ENCODE peak calls at places on chromosome 14, in five cellular contexts. One of them, this sample, is unnamed.

GRCh38 chr14:71166434-71166833 is 259.2 kb downstream of the PCNX1 start:
- DNase-seq in breast epithelium: peak
- DNase-seq in endothelial cell of umbilical vein: peak
- DNase-seq in HCT116: peak
- DNase-seq in prostate gland: no peak
- DNase-seq in this sample: peak

GRCh38 chr14:91575469-91576208 is 65.5 kb upstream of the PPP4R3A start:
- DNase-seq in breast epithelium: no peak
- DNase-seq in endothelial cell of umbilical vein: no peak
- DNase-seq in HCT116: no peak
- DNase-seq in prostate gland: no peak
- DNase-seq in this sample: no peak

GRCh38 chr14:103520657-103521437 is 1.8 kb downstream of the CKB start:
- DNase-seq in breast epithelium: peak
- DNase-seq in endothelial cell of umbilical vein: peak
- DNase-seq in HCT116: peak
- DNase-seq in prostate gland: peak
- DNase-seq in this sample: peak

GRCh38 chr14:37544407-37544806 is 50.6 kb downstream of the FOXA1 start:
- DNase-seq in breast epithelium: peak
- DNase-seq in endothelial cell of umbilical vein: no peak
- DNase-seq in HCT116: no peak
- DNase-seq in prostate gland: peak
- DNase-seq in this sample: no peak

GRCh38 chr14:69896080-69896479 is 16.9 kb downstream of the SMOC1 start:
- DNase-seq in breast epithelium: no peak
- DNase-seq in endothelial cell of umbilical vein: no peak
- DNase-seq in HCT116: no peak
- DNase-seq in prostate gland: no peak
- DNase-seq in this sample: no peak

GRCh38 chr14:60905930-60906329 is 74.9 kb downstream of the TRMT5 start:
- DNase-seq in breast epithelium: no peak
- DNase-seq in endothelial cell of umbilical vein: no peak
- DNase-seq in HCT116: no peak
- DNase-seq in prostate gland: no peak
- DNase-seq in this sample: no peak

GRCh38 chr14:82075566-82075965 is 541.9 kb upstream of the SEL1L start:
- DNase-seq in breast epithelium: no peak
- DNase-seq in endothelial cell of umbilical vein: no peak
- DNase-seq in HCT116: no peak
- DNase-seq in prostate gland: peak
- DNase-seq in this sample: no peak

GRCh38 chr14:69090187-69090789 is 62.6 kb downstream of the DCAF5 start:
- DNase-seq in breast epithelium: no peak
- DNase-seq in endothelial cell of umbilical vein: peak
- DNase-seq in HCT116: peak
- DNase-seq in prostate gland: peak
- DNase-seq in this sample: no peak

GRCh38 chr14:101731187-101732080 is 30.1 kb upstream of the PPP2R5C start:
- DNase-seq in breast epithelium: peak
- DNase-seq in endothelial cell of umbilical vein: peak
- DNase-seq in HCT116: peak
- DNase-seq in prostate gland: peak
- DNase-seq in this sample: peak

GRCh38 chr14:38210587-38211257 is 3.0 kb downstream of the SSTR1 start:
- DNase-seq in breast epithelium: no peak
- DNase-seq in endothelial cell of umbilical vein: peak
- DNase-seq in HCT116: no peak
- DNase-seq in prostate gland: no peak
- DNase-seq in this sample: peak

GRCh38 chr14:30243805-30244204 is 315.2 kb upstream of the G2E3 start:
- DNase-seq in breast epithelium: no peak
- DNase-seq in endothelial cell of umbilical vein: no peak
- DNase-seq in HCT116: no peak
- DNase-seq in prostate gland: no peak
- DNase-seq in this sample: no peak

GRCh38 chr14:20652996-20653975 is 11.8 kb upstream of the OR6S1 start:
- DNase-seq in breast epithelium: no peak
- DNase-seq in endothelial cell of umbilical vein: peak
- DNase-seq in HCT116: peak
- DNase-seq in prostate gland: no peak
- DNase-seq in this sample: no peak

GRCh38 chr14:61710853-61711817 is 15.8 kb downstream of the HIF1A start:
- DNase-seq in breast epithelium: no peak
- DNase-seq in endothelial cell of umbilical vein: peak
- DNase-seq in HCT116: no peak
- DNase-seq in prostate gland: peak
- DNase-seq in this sample: no peak

GRCh38 chr14:61517861-61518802 is 177.2 kb upstream of the HIF1A start:
- DNase-seq in breast epithelium: peak
- DNase-seq in endothelial cell of umbilical vein: peak
- DNase-seq in HCT116: no peak
- DNase-seq in prostate gland: peak
- DNase-seq in this sample: no peak

GRCh38 chr14:31441273-31442110 is 15.8 kb downstream of the DTD2 start:
- DNase-seq in breast epithelium: no peak
- DNase-seq in endothelial cell of umbilical vein: no peak
- DNase-seq in HCT116: no peak
- DNase-seq in prostate gland: no peak
- DNase-seq in this sample: no peak

GRCh38 chr14:38553586-38553985 is 297.7 kb upstream of the CLEC14A start:
- DNase-seq in breast epithelium: no peak
- DNase-seq in endothelial cell of umbilical vein: peak
- DNase-seq in HCT116: no peak
- DNase-seq in prostate gland: no peak
- DNase-seq in this sample: no peak

GRCh38 chr14:30855345-30856037 is 18.9 kb upstream of the COCH start:
- DNase-seq in breast epithelium: no peak
- DNase-seq in endothelial cell of umbilical vein: no peak
- DNase-seq in HCT116: no peak
- DNase-seq in prostate gland: no peak
- DNase-seq in this sample: no peak

GRCh38 chr14:54704768-54705167 is 137.8 kb downstream of the SAMD4A start:
- DNase-seq in breast epithelium: no peak
- DNase-seq in endothelial cell of umbilical vein: no peak
- DNase-seq in HCT116: no peak
- DNase-seq in prostate gland: no peak
- DNase-seq in this sample: no peak

GRCh38 chr14:92472860-92473259 is 40.7 kb upstream of the RIN3 start:
- DNase-seq in breast epithelium: no peak
- DNase-seq in endothelial cell of umbilical vein: no peak
- DNase-seq in HCT116: no peak
- DNase-seq in prostate gland: no peak
- DNase-seq in this sample: no peak

GRCh38 chr14:53325176-53325806 is 172.2 kb upstream of the DDHD1 start:
- DNase-seq in breast epithelium: no peak
- DNase-seq in endothelial cell of umbilical vein: no peak
- DNase-seq in HCT116: no peak
- DNase-seq in prostate gland: no peak
- DNase-seq in this sample: no peak

GRCh38 chr14:74868739-74869138 is 7.2 kb downstream of the PROX2 start:
- DNase-seq in breast epithelium: no peak
- DNase-seq in endothelial cell of umbilical vein: no peak
- DNase-seq in HCT116: no peak
- DNase-seq in prostate gland: no peak
- DNase-seq in this sample: no peak

GRCh38 chr14:50085570-50086315 is 30.6 kb downstream of the VCPKMT start:
- DNase-seq in breast epithelium: no peak
- DNase-seq in endothelial cell of umbilical vein: no peak
- DNase-seq in HCT116: no peak
- DNase-seq in prostate gland: no peak
- DNase-seq in this sample: no peak

GRCh38 chr14:61456720-61457119 is 135.3 kb downstream of the PRKCH start:
- DNase-seq in breast epithelium: peak
- DNase-seq in endothelial cell of umbilical vein: peak
- DNase-seq in HCT116: peak
- DNase-seq in prostate gland: peak
- DNase-seq in this sample: no peak

GRCh38 chr14:90504643-90505042 is 107.8 kb downstream of the CALM1 start:
- DNase-seq in breast epithelium: no peak
- DNase-seq in endothelial cell of umbilical vein: no peak
- DNase-seq in HCT116: no peak
- DNase-seq in prostate gland: no peak
- DNase-seq in this sample: no peak
- TF ChIP-seq POLR2A in breast epithelium: no peak
- TF ChIP-seq POLR2A in endothelial cell of umbilical vein: no peak
- TF ChIP-seq POLR2A in HCT116: no peak
- TF ChIP-seq POLR2A in prostate gland: no peak
- TF ChIP-seq POLR2A in this sample: no peak

DNA sequence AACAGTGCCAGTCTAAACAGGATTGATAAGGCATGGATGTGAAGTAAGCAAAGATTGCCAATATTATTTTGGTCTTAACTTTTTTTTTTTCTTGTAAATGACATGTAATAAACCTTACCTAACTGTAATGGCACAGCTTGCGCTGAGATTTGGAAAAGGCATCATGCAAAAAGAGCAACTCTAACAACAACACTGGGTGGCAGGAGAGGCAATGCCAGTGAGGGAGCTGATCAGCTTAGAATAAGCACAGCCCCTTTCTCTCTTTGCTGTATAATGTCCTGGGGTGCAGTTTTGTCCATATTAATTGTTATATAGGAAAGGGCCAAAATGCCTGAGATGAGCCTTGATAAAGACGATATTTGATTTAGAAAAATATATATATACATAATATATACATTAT is 1589.7 kb upstream of the FLRT2 start:
- DNase-seq in breast epithelium: no peak
- DNase-seq in endothelial cell of umbilical vein: peak
- DNase-seq in HCT116: no peak
- DNase-seq in prostate gland: no peak
- DNase-seq in this sample: no peak
- TF ChIP-seq POLR2AphosphoS5 in breast epithelium: no peak
- TF ChIP-seq POLR2AphosphoS5 in endothelial cell of umbilical vein: no peak
- TF ChIP-seq POLR2AphosphoS5 in HCT116: no peak
- TF ChIP-seq POLR2AphosphoS5 in prostate gland: no peak
- TF ChIP-seq POLR2AphosphoS5 in this sample: no peak

DNA sequence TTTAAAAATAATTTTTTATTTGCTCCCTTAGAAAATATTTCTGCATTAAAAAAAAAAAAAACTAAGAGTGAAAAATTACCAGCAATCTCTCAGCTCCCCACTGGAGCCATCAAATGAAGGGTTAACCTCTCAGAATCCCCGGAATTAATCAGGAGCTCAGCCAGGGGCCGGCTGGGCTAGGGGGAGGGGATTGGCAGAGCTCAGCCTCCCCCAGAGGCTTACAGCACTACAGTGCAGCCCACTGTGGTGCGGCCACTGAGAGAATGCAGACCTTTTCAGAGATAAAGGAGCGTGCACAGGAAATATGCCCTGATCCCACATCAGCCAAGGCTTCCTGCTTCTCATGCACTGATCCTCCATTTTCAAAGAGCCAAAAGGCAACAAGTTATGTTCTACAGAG is 185.6 kb downstream of the EGLN3 start:
- DNase-seq in breast epithelium: no peak
- DNase-seq in endothelial cell of umbilical vein: peak
- DNase-seq in HCT116: no peak
- DNase-seq in prostate gland: no peak
- DNase-seq in this sample: no peak
- TF ChIP-seq CTCF in breast epithelium: no peak
- TF ChIP-seq CTCF in endothelial cell of umbilical vein: no peak
- TF ChIP-seq CTCF in HCT116: no peak
- TF ChIP-seq CTCF in prostate gland: no peak
- TF ChIP-seq CTCF in this sample: no peak

GRCh38 chr14:104687601-104688504 is 1.6 kb upstream of the INF2 start:
- DNase-seq in breast epithelium: peak
- DNase-seq in endothelial cell of umbilical vein: no peak
- DNase-seq in HCT116: peak
- DNase-seq in prostate gland: peak
- DNase-seq in this sample: peak
- TF ChIP-seq POLR2A in breast epithelium: no peak
- TF ChIP-seq POLR2A in endothelial cell of umbilical vein: no peak
- TF ChIP-seq POLR2A in HCT116: no peak
- TF ChIP-seq POLR2A in prostate gland: peak
- TF ChIP-seq POLR2A in this sample: no peak

DNA sequence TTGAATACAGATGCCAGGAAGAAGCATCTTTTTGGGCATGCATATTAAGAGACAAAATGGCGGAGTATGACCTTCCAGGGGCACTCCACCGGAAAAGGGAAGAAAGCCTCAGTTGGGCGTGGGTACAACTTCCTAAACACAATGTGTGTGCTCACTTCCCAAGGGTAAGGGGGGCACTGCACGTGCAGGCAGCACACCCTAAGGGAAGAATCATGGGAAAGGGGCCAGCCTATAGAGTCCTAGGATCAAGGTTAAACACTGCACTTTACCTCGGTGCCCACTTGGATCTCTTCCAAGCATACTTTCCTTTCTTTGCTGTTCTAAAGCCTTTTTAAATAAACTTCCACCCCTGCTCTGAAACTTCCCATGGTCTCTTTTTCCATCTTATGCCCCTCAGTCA is 14.8 kb downstream of the OR6J1 start:
- DNase-seq in breast epithelium: no peak
- DNase-seq in endothelial cell of umbilical vein: no peak
- DNase-seq in HCT116: no peak
- DNase-seq in prostate gland: no peak
- DNase-seq in this sample: no peak
- TF ChIP-seq POLR2AphosphoS5 in breast epithelium: no peak
- TF ChIP-seq POLR2AphosphoS5 in endothelial cell of umbilical vein: no peak
- TF ChIP-seq POLR2AphosphoS5 in HCT116: no peak
- TF ChIP-seq POLR2AphosphoS5 in prostate gland: no peak
- TF ChIP-seq POLR2AphosphoS5 in this sample: no peak

GRCh38 chr14:63245893-63246292 is 41.6 kb downstream of the RHOJ start:
- DNase-seq in breast epithelium: no peak
- DNase-seq in endothelial cell of umbilical vein: peak
- DNase-seq in HCT116: no peak
- DNase-seq in prostate gland: no peak
- DNase-seq in this sample: no peak
- TF ChIP-seq CTCF in breast epithelium: no peak
- TF ChIP-seq CTCF in endothelial cell of umbilical vein: no peak
- TF ChIP-seq CTCF in HCT116: no peak
- TF ChIP-seq CTCF in prostate gland: no peak
- TF ChIP-seq CTCF in this sample: no peak

DNA sequence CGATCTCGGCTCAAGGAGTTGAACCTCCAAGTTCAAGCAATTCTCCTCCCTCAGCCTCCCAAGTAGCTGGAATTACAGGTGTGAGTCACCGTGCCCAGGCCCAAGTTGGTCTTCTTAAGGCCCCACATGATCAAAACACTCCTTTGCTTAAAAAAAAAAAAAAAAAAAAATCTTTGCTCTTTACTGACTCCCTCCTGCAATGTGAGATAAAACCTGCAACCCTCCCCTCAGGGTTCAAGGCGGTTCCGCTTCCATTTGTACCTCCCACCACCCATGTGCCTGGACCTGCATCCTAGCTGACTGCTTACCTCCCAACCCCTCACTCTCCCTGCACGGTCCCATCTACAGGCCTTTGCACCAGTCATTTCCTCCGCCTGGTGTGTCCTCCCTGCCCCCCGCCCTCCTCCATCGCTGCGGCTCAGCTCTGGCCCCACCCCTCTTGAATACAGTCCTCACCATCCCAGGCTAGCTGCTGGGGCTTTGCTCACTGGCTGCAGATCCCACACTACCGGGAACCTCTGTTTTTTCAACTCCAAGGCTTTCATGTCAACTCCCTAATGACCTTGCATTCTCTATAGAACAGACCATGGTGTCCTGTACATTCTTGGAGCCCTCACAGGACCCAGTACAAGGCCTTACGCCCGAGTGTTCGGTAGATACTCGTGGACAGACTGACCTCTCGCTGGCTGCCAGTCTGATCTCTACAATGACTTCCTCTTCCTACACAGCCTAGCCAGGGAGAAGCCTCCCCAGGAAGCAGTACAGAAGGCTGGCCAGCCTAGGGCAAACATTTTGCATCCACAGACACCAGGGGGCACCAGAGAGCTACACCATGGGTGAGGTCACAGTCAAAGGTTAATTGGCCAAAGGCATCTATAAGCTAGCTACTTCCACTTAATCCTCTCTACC is 14.2 kb upstream of the PNMA1 start:
- DNase-seq in breast epithelium: peak
- DNase-seq in endothelial cell of umbilical vein: peak
- DNase-seq in HCT116: peak
- DNase-seq in prostate gland: peak
- DNase-seq in this sample: no peak
- TF ChIP-seq POLR2A in breast epithelium: no peak
- TF ChIP-seq POLR2A in endothelial cell of umbilical vein: no peak
- TF ChIP-seq POLR2A in HCT116: no peak
- TF ChIP-seq POLR2A in prostate gland: no peak
- TF ChIP-seq POLR2A in this sample: no peak

This sample was measured in upper lobe of left lung.